ENCODE peak calls at places on chromosomes 11 and 22, in eight cellular contexts. R, Y, H, B, Q, J, F and X are unnamed samples.
A peak's percentile ranks its signal among the peaks of the same experiment; 100 is the strongest.

GRCh38 chr11:2442554-2442953 is 1.8 kb downstream of the TRPM5 start:
- DNase-seq in R (no peak), Y (no peak), H (no peak), B (peak; percentile 43), Q (no peak), J (no peak), F (peak; percentile 43), X (no peak)

GRCh38 chr22:46321387-46321775 is 14.1 kb upstream of the TRMU start:
- DNase-seq in R (no peak), Y (no peak), H (no peak), B (no peak), Q (no peak), J (no peak), F (no peak), X (no peak)

GRCh38 chr22:32634424-32634981 is 159.9 kb downstream of the FBXO7 start:
- DNase-seq in R (no peak), Y (no peak), H (no peak), B (no peak), Q (no peak), J (no peak), F (no peak), X (no peak)

GRCh38 chr11:14249121-14249963 is 109.6 kb downstream of the RRAS2 start:
- DNase-seq in R (peak; percentile 64), Y (peak; percentile 63), H (peak; percentile 70), B (peak; percentile 41), Q (peak; percentile 86), J (peak; percentile 58), F (peak; percentile 65), X (peak; percentile 78)

GRCh38 chr11:130999086-130999485 is 82.8 kb upstream of the SNX19 start:
- DNase-seq in R (no peak), Y (no peak), H (peak; percentile 71), B (no peak), Q (no peak), J (no peak), F (no peak), X (no peak)

GRCh38 chr11:12318791-12319733 is 58.3 kb upstream of the PARVA start:
- DNase-seq in R (no peak), Y (no peak), H (peak; percentile 89), B (peak; percentile 32), Q (no peak), J (peak; percentile 52), F (peak; percentile 61), X (peak; percentile 85)

GRCh38 chr11:128497057-128497957 is 90.1 kb downstream of the ETS1 start:
- DNase-seq in R (no peak), Y (no peak), H (peak; percentile 98), B (no peak), Q (no peak), J (peak; percentile 89), F (no peak), X (peak; percentile 87)

GRCh38 chr22:36104988-36105387 is 55.6 kb downstream of the APOL3 start:
- DNase-seq in R (no peak), Y (no peak), H (peak; percentile 25), B (no peak), Q (no peak), J (no peak), F (no peak), X (peak; percentile 7)

GRCh38 chr11:125968363-125968762 is 22.5 kb downstream of the VSIG10L2 start:
- DNase-seq in R (no peak), Y (no peak), H (peak; percentile 26), B (no peak), Q (no peak), J (no peak), F (peak; percentile 33), X (no peak)

GRCh38 chr11:73227571-73228211 is 9.6 kb downstream of the P2RY2 start:
- DNase-seq in R (peak; percentile 87), Y (peak; percentile 39), H (no peak), B (peak; percentile 85), Q (peak; percentile 41), J (no peak), F (no peak), X (peak; percentile 44)

GRCh38 chr11:75311858-75312288 is 39.6 kb downstream of the ARRB1 start:
- DNase-seq in R (no peak), Y (no peak), H (peak; percentile 31), B (peak; percentile 84), Q (no peak), J (peak; percentile 78), F (no peak), X (peak; percentile 91)

GRCh38 chr11:86636275-86636674 is 36.1 kb downstream of the ME3 start:
- DNase-seq in R (no peak), Y (no peak), H (no peak), B (no peak), Q (no peak), J (no peak), F (no peak), X (no peak)

GRCh38 chr11:86627776-86628455 is 44.5 kb downstream of the ME3 start:
- DNase-seq in R (no peak), Y (no peak), H (no peak), B (no peak), Q (no peak), J (no peak), F (no peak), X (no peak)

GRCh38 chr11:86629070-86629706 is 43.2 kb downstream of the ME3 start:
- DNase-seq in R (no peak), Y (no peak), H (peak; percentile 80), B (peak; percentile 14), Q (no peak), J (peak; percentile 37), F (no peak), X (no peak)

GRCh38 chr11:86637976-86638375 is 34.4 kb downstream of the ME3 start:
- DNase-seq in R (no peak), Y (no peak), H (no peak), B (no peak), Q (no peak), J (no peak), F (peak; percentile 67), X (no peak)

DNA sequence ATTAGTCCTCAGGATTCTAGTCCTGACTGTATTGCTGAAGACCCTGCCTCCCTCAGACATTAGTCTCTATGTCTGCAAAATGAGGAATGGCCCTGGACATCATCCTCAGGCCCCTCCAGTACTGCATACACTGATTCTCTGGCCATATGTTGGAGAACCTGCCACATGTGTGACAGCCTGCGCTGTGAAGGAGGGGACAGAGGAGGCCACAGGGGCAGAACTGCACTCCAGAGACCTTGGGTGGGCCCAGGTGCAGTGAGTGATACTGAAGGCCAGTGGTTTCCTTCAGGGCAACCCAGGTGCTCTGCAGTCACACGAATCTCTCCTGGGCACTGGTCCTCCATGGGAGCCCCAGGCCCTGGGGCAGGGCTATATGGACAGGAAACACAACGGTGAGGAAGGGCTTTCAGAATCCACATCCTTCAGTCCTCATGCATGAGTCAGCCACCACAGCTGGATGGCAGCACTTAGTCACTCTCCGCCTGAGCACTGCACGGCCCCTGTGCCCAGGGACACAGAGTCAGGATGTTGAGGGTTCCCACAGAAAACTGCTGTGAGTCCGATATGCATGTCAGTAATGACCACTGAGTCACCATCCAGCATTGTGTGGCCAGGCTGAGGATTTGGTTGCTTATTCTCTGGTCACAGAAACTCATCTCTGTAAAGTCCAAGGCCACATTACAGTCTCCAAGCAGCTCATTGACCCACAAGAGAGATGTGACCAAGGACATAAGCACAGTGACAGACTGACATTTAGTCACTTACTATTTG is 39.7 kb downstream of the ME3 start:
- DNase-seq in R (no peak), Y (no peak), H (peak; percentile 91), B (no peak), Q (no peak), J (no peak), F (no peak), X (peak; percentile 66)
- H3K4me1 ChIP-seq in R (no peaks in the 10 kb centered on the region), Y (no peaks in the 10 kb centered on the region), H (peaks cover 28% of the 10 kb centered on the region), B (no peaks in the 10 kb centered on the region), Q (no peaks in the 10 kb centered on the region), J (peaks cover 9% of the 10 kb centered on the region), F (no peaks in the 10 kb centered on the region), X (peaks cover 62% of the 10 kb centered on the region)

DNA sequence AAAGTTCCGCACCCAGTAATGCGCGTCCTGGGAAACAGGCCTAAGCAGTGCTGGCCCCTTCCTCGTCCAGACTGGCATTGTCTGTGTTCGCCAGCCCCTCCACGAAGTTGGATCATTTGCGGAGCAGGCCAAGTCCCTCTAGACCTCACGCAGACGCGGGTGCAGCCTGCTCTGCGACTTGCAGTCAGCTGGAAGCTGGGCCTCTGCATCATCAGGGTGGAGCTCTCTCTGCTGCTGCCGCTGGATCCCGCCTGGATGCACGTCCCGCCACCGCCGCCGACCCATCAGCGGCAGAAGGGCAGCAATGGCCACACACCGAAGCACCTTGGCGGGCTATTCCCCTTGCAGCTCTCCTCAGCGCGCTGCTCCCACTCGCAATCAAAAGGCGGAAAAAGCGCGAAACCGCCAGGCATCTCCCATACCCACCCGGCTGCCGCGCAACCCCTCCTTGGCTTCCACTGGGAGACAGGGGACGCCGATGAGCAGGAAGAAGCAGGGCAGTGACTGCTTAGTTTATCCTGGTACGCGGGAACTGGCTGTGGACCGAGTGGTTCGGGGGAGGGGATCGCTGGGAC is 34.1 kb upstream of the GLYATL1 start:
- DNase-seq in R (no peak), Y (no peak), H (peak; percentile 66), B (no peak), Q (no peak), J (no peak), F (no peak), X (no peak)
- TF ChIP-seq CTCF in R (no peak), Y (no peak), H (peak; percentile 27), B (no peak), Q (no peak), J (no peak), F (no peak), X (no peak)

GRCh38 chr11:116980136-116980793 is 118.0 kb downstream of the SIK3 start:
- DNase-seq in R (no peak), Y (no peak), H (no peak), B (no peak), Q (no peak), J (no peak), F (no peak), X (no peak)

GRCh38 chr11:116986521-116987105 is 111.6 kb downstream of the SIK3 start:
- DNase-seq in R (no peak), Y (no peak), H (peak; percentile 81), B (no peak), Q (no peak), J (no peak), F (no peak), X (no peak)

GRCh38 chr11:116984589-116984988 is 113.6 kb downstream of the SIK3 start:
- DNase-seq in R (no peak), Y (no peak), H (peak; percentile 98), B (no peak), Q (no peak), J (peak; percentile 46), F (no peak), X (no peak)

GRCh38 chr11:116981216-116981887 is 116.9 kb downstream of the SIK3 start:
- DNase-seq in R (no peak), Y (no peak), H (no peak), B (no peak), Q (peak; percentile 33), J (no peak), F (no peak), X (no peak)

DNA sequence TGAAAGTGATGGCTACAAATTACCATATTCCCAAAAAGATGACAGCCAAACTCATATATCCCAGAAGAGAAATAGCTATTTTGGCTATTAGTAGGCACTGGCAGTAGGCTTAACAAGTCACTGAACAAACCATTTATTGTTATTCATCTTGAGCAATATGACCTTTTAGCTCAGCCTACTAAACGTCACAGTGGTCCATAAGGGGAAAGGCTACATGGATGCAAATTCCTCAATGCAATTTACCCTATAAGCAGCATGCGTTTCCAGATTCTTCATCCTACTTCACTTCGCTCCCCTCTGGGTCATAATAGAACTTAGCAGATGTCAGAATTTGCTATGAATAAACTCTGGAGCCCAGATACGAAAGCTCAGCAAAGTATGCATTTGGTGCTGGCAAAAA is 114.0 kb downstream of the SIK3 start:
- DNase-seq in R (no peak), Y (no peak), H (peak; percentile 85), B (no peak), Q (no peak), J (no peak), F (no peak), X (no peak)
- H3K4me1 ChIP-seq in R (no peaks in the 10 kb centered on the region), Y (no peaks in the 10 kb centered on the region), H (peaks cover 30% of the 10 kb centered on the region), B (peaks cover 9% of the 10 kb centered on the region), Q (peaks cover 48% of the 10 kb centered on the region), J (no peaks in the 10 kb centered on the region), F (peaks cover 14% of the 10 kb centered on the region), X (peaks cover 81% of the 10 kb centered on the region)

GRCh38 chr11:37141707-37142106 is 543.7 kb upstream of the RAG2 start:
- DNase-seq in R (no peak), Y (no peak), H (no peak), B (no peak), Q (no peak), J (no peak), F (no peak), X (no peak)
- TF ChIP-seq CTCF in R (no peak), Y (no peak), H (no peak), B (no peak), Q (no peak), J (no peak), F (peak; percentile 35), X (no peak)